ENCODE peak calls at places on chromosomes 12 and 14, in six cellular contexts. U is HS-5, O is GDM1, V is AG08395, H is GM23248, T is stomach. D is an unnamed sample.

GRCh38 chr14:23562822-23563472 is 4.6 kb downstream of the AP1G2 start:
- DNase-seq in U (no peak), V (peak; percentile 55), O (peak; percentile 19), T (peak; percentile 58), H (peak; percentile 48), D (peak; percentile 47)

GRCh38 chr14:90278199-90279175 is 22.1 kb downstream of the PSMC1 start:
- DNase-seq in U (no peak), T (no peak), O (no peak), H (no peak), V (no peak), D (no peak)

GRCh38 chr12:29551879-29552278 is 54.4 kb upstream of the OVCH1 start:
- DNase-seq in H (no peak), O (no peak), U (no peak), T (no peak), V (no peak), D (no peak)

GRCh38 chr14:35897616-35898111 is 71.5 kb downstream of the BRMS1L start:
- DNase-seq in H (no peak), T (no peak), O (no peak), U (no peak), V (no peak), D (no peak)

GRCh38 chr12:46217686-46218508 is 50.9 kb downstream of the SLC38A1 start:
- DNase-seq in V (no peak), U (no peak), T (peak; percentile 34), O (peak; percentile 88), H (no peak), D (no peak)

GRCh38 chr14:23042162-23042965 is at the start of gene PSMB11:
- DNase-seq in H (no peak), O (no peak), T (no peak), U (no peak), V (no peak), D (no peak)

GRCh38 chr12:108234155-108234554 is 105.0 kb downstream of the CMKLR1 start:
- DNase-seq in T (no peak), H (peak; percentile 40), O (no peak), V (peak; percentile 15), U (no peak), D (no peak)

GRCh38 chr12:11577658-11578260 is 71.7 kb upstream of the ETV6 start:
- DNase-seq in O (no peak), H (peak; percentile 77), T (no peak), V (peak; percentile 39), U (no peak), D (no peak)

GRCh38 chr12:57515934-57516541 is 4.3 kb downstream of the DDIT3 start:
- DNase-seq in O (no peak), T (no peak), V (no peak), U (no peak), H (no peak), D (peak; percentile 31)

GRCh38 chr12:8088574-8088973 is 6.5 kb downstream of the NECAP1 start:
- DNase-seq in U (no peak), O (peak; percentile 17), V (no peak), T (no peak), H (no peak), D (no peak)

GRCh38 chr12:44774815-44775411 is 101.2 kb downstream of the NELL2 start:
- DNase-seq in T (peak; percentile 42), H (peak; percentile 24), O (no peak), V (no peak), U (no peak), D (peak; percentile 52)

GRCh38 chr14:44782775-44783238 is 178.9 kb downstream of the KLHL28 start:
- DNase-seq in O (no peak), V (no peak), H (peak; percentile 2), T (no peak), U (peak; percentile 37), D (no peak)

GRCh38 chr12:119153477-119154434 is 25.0 kb upstream of the HSPB8 start:
- DNase-seq in U (no peak), V (peak; percentile 7), H (peak; percentile 68), O (no peak), T (peak; percentile 72), D (no peak)

GRCh38 chr12:112419269-112420133 is 754 bp downstream of the PTPN11 start:
- DNase-seq in U (peak; percentile 76), V (peak; percentile 87), T (peak; percentile 64), O (no peak), H (peak; percentile 93), D (peak; percentile 76)

GRCh38 chr12:117921922-117922777 is 46.6 kb downstream of the KSR2 start:
- DNase-seq in H (no peak), T (no peak), V (no peak), O (no peak), U (no peak), D (no peak)

GRCh38 chr14:82080319-82080718 is 546.7 kb upstream of the SEL1L start:
- DNase-seq in V (no peak), U (no peak), T (no peak), H (no peak), O (no peak), D (no peak)

GRCh38 chr12:3885179-3886094 is 12.2 kb upstream of the PARP11 start:
- DNase-seq in O (peak; percentile 24), T (no peak), V (peak; percentile 29), U (peak; percentile 37), H (peak; percentile 73), D (peak; percentile 53)

GRCh38 chr12:132711169-132711843 is 664 bp downstream of the PGAM5 start:
- DNase-seq in H (peak; percentile 67), U (no peak), V (peak; percentile 26), T (peak; percentile 34), O (no peak), D (peak; percentile 41)